ENCODE peak calls at places on chromosomes 5 and 9, in nine cellular contexts. J, Y, L, K, I, G, P, V and D are unnamed samples.

GRCh38 chr5:59760798-59761348 is 132.7 kb downstream of the PDE4D start:
- DNase-seq in P (no peak), Y (no peak), I (no peak), J (peak; percentile 89), L (no peak), V (no peak), G (peak; percentile 20), K (peak; percentile 55), D (no peak)

GRCh38 chr5:157603333-157604190 is 28.0 kb upstream of the ADAM19 start:
- DNase-seq in J (peak; percentile 94), G (peak; percentile 76), Y (peak; percentile 33), L (no peak), P (no peak), K (peak; percentile 93), I (no peak), V (no peak), D (no peak)

GRCh38 chr9:31013371-31013770 is 1371.1 kb upstream of the ACO1 start:
- DNase-seq in J (no peak), L (no peak), P (no peak), Y (no peak), V (no peak), I (no peak), G (no peak), K (no peak), D (no peak)

GRCh38 chr5:9533577-9534334 is 12.1 kb downstream of the SEMA5A start:
- DNase-seq in K (no peak), J (no peak), V (no peak), Y (no peak), L (no peak), I (no peak), G (no peak), P (no peak), D (no peak)

GRCh38 chr5:1508679-1509290 is 15.0 kb downstream of the LPCAT1 start:
- DNase-seq in G (no peak), Y (no peak), K (peak; percentile 30), I (peak; percentile 9), L (peak; percentile 10), P (peak; percentile 20), J (no peak), V (no peak), D (peak; percentile 13)

GRCh38 chr5:143693691-143694252 is 118.2 kb upstream of the HMHB1 start:
- DNase-seq in G (peak; percentile 60), J (no peak), L (no peak), V (no peak), P (no peak), K (no peak), Y (no peak), I (no peak), D (no peak)

GRCh38 chr5:31007672-31008071 is 185.8 kb upstream of the CDH6 start:
- DNase-seq in I (no peak), G (no peak), P (no peak), Y (no peak), K (no peak), V (no peak), J (no peak), L (no peak), D (no peak)

GRCh38 chr9:89519393-89519805 is 21.5 kb upstream of the SEMA4D start:
- DNase-seq in L (no peak), I (no peak), K (peak; percentile 42), G (no peak), P (peak; percentile 51), J (peak; percentile 12), V (no peak), Y (no peak), D (no peak)

GRCh38 chr5:79225026-79225425 is 10.9 kb upstream of the JMY start:
- DNase-seq in I (no peak), G (peak; percentile 18), K (peak; percentile 82), P (no peak), J (peak; percentile 37), V (no peak), Y (no peak), L (no peak), D (no peak)

GRCh38 chr9:8826281-8826680 is 1026.7 kb upstream of the DMAC1 start:
- DNase-seq in I (no peak), G (peak; percentile 8), K (no peak), Y (no peak), J (peak; percentile 9), P (no peak), L (no peak), V (no peak), D (no peak)

GRCh38 chr5:135356522-135357318 is 42.3 kb downstream of the MACROH2A1 start:
- DNase-seq in G (peak; percentile 78), P (peak; percentile 91), K (peak; percentile 67), L (peak; percentile 83), Y (no peak), I (peak; percentile 60), J (peak; percentile 83), V (no peak), D (no peak)

GRCh38 chr5:56367752-56368151 is 134.6 kb upstream of the ANKRD55 start:
- DNase-seq in G (no peak), I (no peak), J (no peak), K (no peak), P (no peak), L (no peak), V (no peak), Y (no peak), D (no peak)

GRCh38 chr9:96859461-96860198 is 5.3 kb upstream of the ZNF782 start:
- DNase-seq in K (peak; percentile 76), G (peak; percentile 22), L (no peak), I (no peak), V (no peak), P (no peak), Y (no peak), J (peak; percentile 56), D (no peak)

GRCh38 chr5:138911441-138911840 is 36.3 kb upstream of the LRRTM2 start:
- DNase-seq in Y (no peak), V (no peak), K (no peak), I (no peak), G (peak; percentile 43), J (peak; percentile 24), L (no peak), P (no peak), D (no peak)

GRCh38 chr5:115543365-115543700 is 1.2 kb downstream of the FEM1C start:
- DNase-seq in I (no peak), J (peak; percentile 28), K (no peak), V (no peak), P (no peak), Y (no peak), G (no peak), L (no peak), D (no peak)

GRCh38 chr9:4073371-4073770 is 226.5 kb downstream of the GLIS3 start:
- DNase-seq in V (no peak), Y (peak; percentile 21), K (no peak), G (no peak), L (no peak), I (no peak), P (no peak), J (no peak), D (no peak)
- TF ChIP-seq CTCF in V (peak; percentile 49), Y (no peak), K (peak; percentile 9), G (peak; percentile 32), L (no peak), I (no peak), P (no peak), J (peak; percentile 40), D (no peak)

DNA sequence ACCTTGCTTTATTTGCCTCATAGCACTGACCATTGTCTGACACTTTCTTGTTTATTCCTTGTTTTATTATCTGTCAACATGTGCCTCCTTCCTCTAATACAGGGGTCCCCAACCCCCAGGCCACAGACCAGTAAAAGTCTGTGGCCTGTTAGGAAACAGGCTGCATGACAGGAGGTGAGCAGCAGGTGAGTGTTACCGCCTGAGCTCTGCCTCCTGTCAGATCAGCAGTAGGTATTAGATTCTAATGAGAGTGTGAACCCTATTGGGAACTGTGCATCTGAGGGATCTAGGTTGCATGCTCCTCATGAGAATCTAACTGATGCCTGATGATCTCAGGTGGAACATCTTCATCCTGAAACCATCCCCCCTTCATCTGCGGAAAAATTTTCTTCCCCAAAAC is 228.0 kb downstream of the HINT1 start:
- DNase-seq in I (no peak), J (no peak), P (no peak), Y (no peak), K (no peak), G (no peak), V (no peak), L (no peak), D (no peak)
- TF ChIP-seq CTCF in I (no peak), J (no peak), P (no peak), Y (no peak), K (no peak), G (no peak), V (no peak), L (no peak), D (no peak)

DNA sequence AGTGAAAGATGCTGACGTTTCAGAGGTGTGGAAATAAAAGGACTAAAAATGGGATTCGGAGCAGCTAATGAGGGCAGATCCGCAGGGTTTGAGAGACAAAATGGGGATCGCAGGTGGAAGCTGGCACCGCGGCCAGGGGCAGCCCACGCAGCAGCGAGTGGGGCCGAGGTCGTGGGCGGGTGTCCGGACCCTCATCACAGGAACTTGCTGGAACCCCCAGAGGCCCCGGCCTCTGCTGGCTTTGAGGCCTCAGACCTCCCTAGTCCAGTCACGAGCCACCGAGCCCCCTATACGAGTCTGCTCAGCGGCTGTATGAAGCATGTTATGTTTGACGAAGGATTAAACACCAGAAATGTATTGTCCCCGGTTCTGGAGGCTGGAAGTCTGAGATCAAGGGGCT is 45.8 kb upstream of the FCN1 start:
- DNase-seq in G (no peak), I (no peak), L (no peak), V (no peak), Y (no peak), J (no peak), P (no peak), K (no peak), D (no peak)
- TF ChIP-seq CTCF in G (no peak), I (no peak), L (no peak), V (no peak), Y (no peak), J (no peak), P (no peak), K (no peak), D (no peak)

GRCh38 chr5:148314187-148314586 is 2.0 kb downstream of the SPINK7 start:
- DNase-seq in G (no peak), J (no peak), Y (no peak), I (no peak), V (no peak), K (no peak), P (no peak), L (no peak), D (no peak)
- TF ChIP-seq CTCF in G (no peak), J (no peak), Y (no peak), I (no peak), V (no peak), K (no peak), P (no peak), L (no peak), D (no peak)

GRCh38 chr9:85024374-85024773 is 354.8 kb downstream of the NTRK2 start:
- DNase-seq in K (no peak), Y (no peak), V (no peak), I (no peak), G (no peak), P (no peak), J (no peak), L (no peak), D (no peak)
- TF ChIP-seq CTCF in K (no peak), Y (no peak), V (no peak), I (no peak), G (no peak), P (no peak), J (no peak), L (peak; percentile 38), D (no peak)

DNA sequence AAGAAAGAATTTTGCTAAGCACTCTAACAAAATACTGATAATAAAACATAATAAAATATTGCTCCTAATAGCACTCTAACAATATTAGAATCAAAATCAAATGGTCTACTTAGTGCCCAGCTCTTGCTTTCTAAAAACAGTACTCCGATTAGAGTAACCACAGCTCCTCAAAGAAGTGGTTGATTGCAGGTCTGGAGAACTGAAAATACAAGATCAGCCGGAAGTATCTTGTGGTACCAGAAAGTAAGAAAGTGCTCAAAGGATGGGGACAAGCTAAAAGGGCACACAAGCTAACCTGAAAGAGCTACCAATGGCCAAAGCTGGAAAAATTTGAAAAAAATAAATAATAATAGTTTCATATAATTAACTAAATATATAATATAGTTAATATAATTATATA is 119.2 kb downstream of the CWC27 start:
- DNase-seq in G (no peak), Y (no peak), K (no peak), V (no peak), L (no peak), P (no peak), I (no peak), J (no peak), D (no peak)
- TF ChIP-seq CTCF in G (no peak), Y (no peak), K (no peak), V (no peak), L (no peak), P (no peak), I (no peak), J (no peak), D (no peak)